ENCODE peak calls at places on chromosomes 1 and 21, in six cellular contexts. One of them, this sample, is unnamed.

GRCh38 chr1:109249654-109250401 is 489 bp downstream of the CELSR2 start:
- DNase-seq in kidney: peak
- DNase-seq in pancreas: peak
- DNase-seq in caudate nucleus: no peak
- DNase-seq in A549: no peak
- DNase-seq in heart right ventricle: no peak
- DNase-seq in this sample: peak

GRCh38 chr1:40185951-40186864 is 25.0 kb downstream of the RLF start:
- DNase-seq in caudate nucleus: peak
- DNase-seq in kidney: no peak
- DNase-seq in heart right ventricle: no peak
- DNase-seq in A549: no peak
- DNase-seq in pancreas: no peak
- DNase-seq in this sample: no peak

GRCh38 chr1:23865543-23865930 is 2.6 kb downstream of the FUCA1 start:
- DNase-seq in kidney: no peak
- DNase-seq in A549: no peak
- DNase-seq in pancreas: no peak
- DNase-seq in heart right ventricle: peak
- DNase-seq in caudate nucleus: no peak
- DNase-seq in this sample: peak

GRCh38 chr1:188479146-188479545 is 1650.4 kb downstream of the PLA2G4A start:
- DNase-seq in kidney: no peak
- DNase-seq in pancreas: no peak
- DNase-seq in caudate nucleus: no peak
- DNase-seq in A549: peak
- DNase-seq in heart right ventricle: no peak
- DNase-seq in this sample: no peak

GRCh38 chr1:151371340-151371739 is 1.2 kb downstream of the SELENBP1 start:
- DNase-seq in kidney: peak
- DNase-seq in pancreas: no peak
- DNase-seq in heart right ventricle: peak
- DNase-seq in A549: peak
- DNase-seq in caudate nucleus: peak
- DNase-seq in this sample: peak

GRCh38 chr21:44548381-44548780 is 2.9 kb downstream of the KRTAP10-2 start:
- DNase-seq in pancreas: no peak
- DNase-seq in caudate nucleus: no peak
- DNase-seq in heart right ventricle: no peak
- DNase-seq in kidney: no peak
- DNase-seq in A549: no peak
- DNase-seq in this sample: no peak

GRCh38 chr1:53271446-53272090 is 33.2 kb upstream of the MAGOH start:
- DNase-seq in kidney: no peak
- DNase-seq in pancreas: no peak
- DNase-seq in caudate nucleus: no peak
- DNase-seq in A549: no peak
- DNase-seq in heart right ventricle: no peak
- DNase-seq in this sample: no peak

GRCh38 chr1:211591980-211592493 is 13.1 kb upstream of the SLC30A1 start:
- DNase-seq in heart right ventricle: no peak
- DNase-seq in pancreas: no peak
- DNase-seq in A549: no peak
- DNase-seq in kidney: no peak
- DNase-seq in caudate nucleus: no peak
- DNase-seq in this sample: no peak

GRCh38 chr1:113769599-113769970 is 10.3 kb upstream of the PHTF1 start:
- DNase-seq in kidney: no peak
- DNase-seq in caudate nucleus: no peak
- DNase-seq in A549: no peak
- DNase-seq in heart right ventricle: no peak
- DNase-seq in pancreas: no peak
- DNase-seq in this sample: no peak

GRCh38 chr1:2172012-2172411 is 22.6 kb downstream of the FAAP20 start:
- DNase-seq in heart right ventricle: no peak
- DNase-seq in caudate nucleus: no peak
- DNase-seq in pancreas: no peak
- DNase-seq in kidney: no peak
- DNase-seq in A549: no peak
- DNase-seq in this sample: no peak

GRCh38 chr1:67572594-67573221 is 112.3 kb upstream of the GADD45A start:
- DNase-seq in kidney: peak
- DNase-seq in A549: no peak
- DNase-seq in heart right ventricle: peak
- DNase-seq in pancreas: peak
- DNase-seq in caudate nucleus: no peak
- DNase-seq in this sample: peak

GRCh38 chr1:3981261-3981660 is 81.2 kb upstream of the C1orf174 start:
- DNase-seq in kidney: no peak
- DNase-seq in heart right ventricle: no peak
- DNase-seq in A549: no peak
- DNase-seq in pancreas: no peak
- DNase-seq in caudate nucleus: no peak
- DNase-seq in this sample: no peak

GRCh38 chr1:245961137-245961540 is 545.9 kb downstream of the SMYD3 start:
- DNase-seq in heart right ventricle: no peak
- DNase-seq in pancreas: no peak
- DNase-seq in A549: no peak
- DNase-seq in kidney: no peak
- DNase-seq in caudate nucleus: no peak
- DNase-seq in this sample: no peak

GRCh38 chr1:39648496-39648895 is 9.1 kb upstream of the HEYL start:
- DNase-seq in kidney: no peak
- DNase-seq in heart right ventricle: no peak
- DNase-seq in pancreas: no peak
- DNase-seq in caudate nucleus: no peak
- DNase-seq in A549: no peak
- DNase-seq in this sample: no peak

GRCh38 chr1:185681034-185681633 is 53.1 kb upstream of the HMCN1 start:
- DNase-seq in heart right ventricle: peak
- DNase-seq in kidney: no peak
- DNase-seq in caudate nucleus: no peak
- DNase-seq in A549: peak
- DNase-seq in pancreas: no peak
- DNase-seq in this sample: no peak

GRCh38 chr1:54982739-54983138 is 2.3 kb downstream of the TMEM61 start:
- DNase-seq in kidney: peak
- DNase-seq in pancreas: peak
- DNase-seq in heart right ventricle: no peak
- DNase-seq in A549: no peak
- DNase-seq in caudate nucleus: no peak
- DNase-seq in this sample: no peak

GRCh38 chr1:36258960-36259344 is 34.7 kb downstream of the THRAP3 start:
- DNase-seq in caudate nucleus: no peak
- DNase-seq in pancreas: no peak
- DNase-seq in A549: no peak
- DNase-seq in kidney: no peak
- DNase-seq in heart right ventricle: no peak
- DNase-seq in this sample: no peak

GRCh38 chr1:34983700-34984355 is 1.3 kb downstream of the TMEM35B start:
- DNase-seq in heart right ventricle: no peak
- DNase-seq in caudate nucleus: no peak
- DNase-seq in kidney: no peak
- DNase-seq in A549: no peak
- DNase-seq in pancreas: no peak
- DNase-seq in this sample: no peak
- H3K27ac ChIP-seq in heart right ventricle: peak
- H3K27ac ChIP-seq in caudate nucleus: no peak
- H3K27ac ChIP-seq in kidney: peak
- H3K27ac ChIP-seq in A549: peak
- H3K27ac ChIP-seq in pancreas: peak
- H3K27ac ChIP-seq in this sample: peak

GRCh38 chr1:178461676-178462075 is 35.1 kb downstream of the CLEC20A start:
- DNase-seq in heart right ventricle: no peak
- DNase-seq in caudate nucleus: no peak
- DNase-seq in pancreas: no peak
- DNase-seq in A549: no peak
- DNase-seq in kidney: no peak
- DNase-seq in this sample: no peak
- H3K27ac ChIP-seq in heart right ventricle: no peak
- H3K27ac ChIP-seq in caudate nucleus: no peak
- H3K27ac ChIP-seq in pancreas: peak
- H3K27ac ChIP-seq in A549: no peak
- H3K27ac ChIP-seq in kidney: no peak
- H3K27ac ChIP-seq in this sample: no peak

GRCh38 chr1:32116531-32116930 is 8.7 kb downstream of the KPNA6 start:
- DNase-seq in pancreas: no peak
- DNase-seq in A549: no peak
- DNase-seq in caudate nucleus: no peak
- DNase-seq in heart right ventricle: no peak
- DNase-seq in kidney: no peak
- DNase-seq in this sample: no peak
- H3K27ac ChIP-seq in pancreas: peak
- H3K27ac ChIP-seq in A549: no peak
- H3K27ac ChIP-seq in caudate nucleus: no peak
- H3K27ac ChIP-seq in heart right ventricle: no peak
- H3K27ac ChIP-seq in kidney: no peak
- H3K27ac ChIP-seq in this sample: no peak

GRCh38 chr1:17167041-17167782 is 37.7 kb upstream of the PADI1 start:
- DNase-seq in pancreas: no peak
- DNase-seq in caudate nucleus: no peak
- DNase-seq in A549: peak
- DNase-seq in kidney: no peak
- DNase-seq in heart right ventricle: no peak
- DNase-seq in this sample: no peak

GRCh38 chr1:17165823-17166222 is 39.1 kb upstream of the PADI1 start:
- DNase-seq in caudate nucleus: no peak
- DNase-seq in A549: no peak
- DNase-seq in kidney: no peak
- DNase-seq in pancreas: no peak
- DNase-seq in heart right ventricle: no peak
- DNase-seq in this sample: no peak

GRCh38 chr1:17168480-17168878 is 36.4 kb upstream of the PADI1 start:
- DNase-seq in caudate nucleus: no peak
- DNase-seq in A549: no peak
- DNase-seq in kidney: no peak
- DNase-seq in heart right ventricle: no peak
- DNase-seq in pancreas: no peak
- DNase-seq in this sample: no peak

GRCh38 chr1:17170571-17170970 is 34.4 kb upstream of the PADI1 start:
- DNase-seq in A549: no peak
- DNase-seq in caudate nucleus: no peak
- DNase-seq in pancreas: no peak
- DNase-seq in heart right ventricle: no peak
- DNase-seq in kidney: no peak
- DNase-seq in this sample: no peak

DNA sequence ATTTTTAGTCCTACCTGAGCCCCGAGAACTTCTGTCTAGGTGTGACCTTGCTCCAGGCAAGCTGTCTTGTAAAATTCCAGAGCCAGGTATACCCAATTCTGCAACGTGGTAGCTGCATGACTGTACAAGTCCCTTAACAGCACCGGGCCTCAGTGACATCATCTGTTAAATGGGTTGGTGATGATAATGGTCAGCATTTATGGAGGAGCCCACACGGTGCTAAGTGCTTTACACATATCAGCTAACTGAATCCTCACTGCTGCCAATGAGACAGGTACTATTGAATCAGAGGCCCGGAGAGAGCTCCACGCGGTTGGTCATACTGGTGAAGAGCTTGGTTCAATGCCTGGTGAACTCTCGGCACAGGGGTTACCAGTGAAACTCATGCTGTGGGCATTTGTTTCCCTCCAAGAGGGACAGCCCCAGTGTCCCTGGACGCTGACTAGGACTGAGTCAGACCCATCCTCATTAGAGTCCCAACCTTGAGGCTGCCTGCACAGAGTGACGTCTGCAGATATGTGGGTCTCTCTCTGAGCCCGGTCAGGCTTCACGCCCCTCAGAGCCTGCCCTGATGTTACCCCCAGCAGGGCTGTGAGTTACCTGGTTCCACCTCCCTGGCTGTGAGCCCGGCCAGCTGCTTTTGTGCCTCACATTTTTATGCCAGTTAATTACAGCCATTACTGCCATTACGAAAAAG is 37.0 kb upstream of the PADI1 start:
- DNase-seq in kidney: no peak
- DNase-seq in A549: peak
- DNase-seq in caudate nucleus: no peak
- DNase-seq in heart right ventricle: no peak
- DNase-seq in pancreas: no peak
- DNase-seq in this sample: no peak
- H3K27ac ChIP-seq in kidney: no peak
- H3K27ac ChIP-seq in A549: peak
- H3K27ac ChIP-seq in caudate nucleus: no peak
- H3K27ac ChIP-seq in heart right ventricle: no peak
- H3K27ac ChIP-seq in pancreas: no peak
- H3K27ac ChIP-seq in this sample: no peak

GRCh38 chr1:118945460-118945859 is 42.7 kb downstream of the TBX15 start:
- DNase-seq in pancreas: no peak
- DNase-seq in kidney: no peak
- DNase-seq in heart right ventricle: no peak
- DNase-seq in caudate nucleus: no peak
- DNase-seq in A549: no peak
- DNase-seq in this sample: no peak
- H3K27ac ChIP-seq in pancreas: no peak
- H3K27ac ChIP-seq in kidney: no peak
- H3K27ac ChIP-seq in heart right ventricle: no peak
- H3K27ac ChIP-seq in caudate nucleus: no peak
- H3K27ac ChIP-seq in A549: no peak
- H3K27ac ChIP-seq in this sample: no peak

DNA sequence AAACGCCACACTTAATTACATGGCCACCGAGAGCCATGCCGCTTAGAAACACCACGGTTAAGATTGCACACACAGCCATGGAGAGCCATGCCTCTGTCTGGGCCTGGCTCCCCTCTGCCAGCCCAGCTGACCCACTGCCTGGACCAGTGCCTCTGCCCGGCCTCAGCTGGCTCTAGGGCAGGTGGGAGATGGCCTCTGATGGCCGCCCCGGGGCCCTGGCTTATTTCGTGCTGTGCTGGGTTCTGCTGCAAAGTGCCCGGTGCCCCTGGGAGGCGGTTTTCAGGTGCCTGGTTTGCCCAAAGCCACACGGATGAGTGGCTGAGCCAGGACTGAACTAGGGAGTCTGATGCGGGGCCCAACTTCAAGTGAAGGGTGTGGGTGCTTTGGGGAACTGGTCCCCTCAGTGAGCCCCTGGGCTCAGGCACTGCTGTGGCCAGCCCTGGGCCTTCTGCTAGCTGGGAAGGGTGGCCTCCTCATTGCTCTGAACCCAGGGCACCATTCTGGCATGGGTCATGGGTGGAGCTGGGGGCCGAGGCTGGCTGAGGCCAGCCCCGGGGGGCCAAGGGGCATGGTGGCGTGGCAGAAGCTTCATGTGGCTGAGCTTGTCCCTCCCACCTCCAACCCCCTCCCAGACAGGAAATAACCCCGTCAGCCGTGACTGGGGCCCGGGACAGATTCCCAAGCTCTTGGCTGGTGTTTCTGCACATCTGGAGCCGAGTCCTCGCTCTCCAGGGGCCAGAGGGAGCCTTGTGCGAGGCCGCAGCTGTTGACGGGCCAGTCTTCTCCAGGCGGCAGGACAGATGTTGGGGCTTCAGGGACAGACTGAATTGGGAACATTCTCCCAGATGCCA is 1.9 kb upstream of the GPR153 start:
- DNase-seq in caudate nucleus: no peak
- DNase-seq in A549: no peak
- DNase-seq in pancreas: no peak
- DNase-seq in kidney: no peak
- DNase-seq in heart right ventricle: peak
- DNase-seq in this sample: peak
- H3K27ac ChIP-seq in caudate nucleus: no peak
- H3K27ac ChIP-seq in A549: no peak
- H3K27ac ChIP-seq in pancreas: no peak
- H3K27ac ChIP-seq in kidney: peak
- H3K27ac ChIP-seq in heart right ventricle: peak
- H3K27ac ChIP-seq in this sample: no peak

GRCh38 chr1:44947060-44947773 is 39.2 kb downstream of the EIF2B3 start:
- DNase-seq in kidney: no peak
- DNase-seq in A549: no peak
- DNase-seq in pancreas: no peak
- DNase-seq in heart right ventricle: peak
- DNase-seq in caudate nucleus: no peak
- DNase-seq in this sample: no peak
- H3K27ac ChIP-seq in kidney: peak
- H3K27ac ChIP-seq in A549: no peak
- H3K27ac ChIP-seq in pancreas: peak
- H3K27ac ChIP-seq in heart right ventricle: peak
- H3K27ac ChIP-seq in caudate nucleus: no peak
- H3K27ac ChIP-seq in this sample: peak